ENCODE peak calls at places on chromosomes 13 and 19, in six cellular contexts. One of them, this sample, is unnamed. For H3K27me3, the result is how much of the 10 kb centered on the place peaks cover.

GRCh38 chr19:2446390-2446789 is 10.4 kb downstream of the LMNB2 start:
- DNase-seq in upper lobe of left lung: no peak
- DNase-seq in tibial nerve: no peak
- DNase-seq in ovary: no peak
- DNase-seq in suprapubic skin: no peak
- DNase-seq in SK-N-SH: no peak
- DNase-seq in this sample: no peak

GRCh38 chr19:39463403-39463802 is 17.2 kb upstream of the TIMM50 start:
- DNase-seq in upper lobe of left lung: no peak
- DNase-seq in tibial nerve: no peak
- DNase-seq in ovary: no peak
- DNase-seq in suprapubic skin: no peak
- DNase-seq in SK-N-SH: no peak
- DNase-seq in this sample: no peak

GRCh38 chr19:55598034-55598433 is 1.3 kb downstream of the FIZ1 start:
- DNase-seq in upper lobe of left lung: no peak
- DNase-seq in tibial nerve: no peak
- DNase-seq in ovary: no peak
- DNase-seq in suprapubic skin: no peak
- DNase-seq in SK-N-SH: peak
- DNase-seq in this sample: no peak

GRCh38 chr13:28282451-28282850 is 144.1 kb downstream of the PAN3 start:
- DNase-seq in upper lobe of left lung: no peak
- DNase-seq in tibial nerve: no peak
- DNase-seq in ovary: no peak
- DNase-seq in suprapubic skin: no peak
- DNase-seq in SK-N-SH: no peak
- DNase-seq in this sample: no peak

GRCh38 chr13:36543671-36544070 is 111.4 kb downstream of the CCNA1 start:
- DNase-seq in upper lobe of left lung: no peak
- DNase-seq in tibial nerve: no peak
- DNase-seq in ovary: no peak
- DNase-seq in suprapubic skin: no peak
- DNase-seq in SK-N-SH: no peak
- DNase-seq in this sample: no peak

GRCh38 chr19:20879501-20879900 is 43.5 kb upstream of the ZNF85 start:
- DNase-seq in upper lobe of left lung: no peak
- DNase-seq in tibial nerve: no peak
- DNase-seq in ovary: no peak
- DNase-seq in suprapubic skin: no peak
- DNase-seq in SK-N-SH: no peak
- DNase-seq in this sample: no peak

GRCh38 chr13:51675877-51676276 is 91.6 kb downstream of the WDFY2 start:
- DNase-seq in upper lobe of left lung: no peak
- DNase-seq in tibial nerve: no peak
- DNase-seq in ovary: no peak
- DNase-seq in suprapubic skin: no peak
- DNase-seq in SK-N-SH: no peak
- DNase-seq in this sample: no peak

GRCh38 chr13:28685114-28685513 is 26.2 kb downstream of the POMP start:
- DNase-seq in upper lobe of left lung: no peak
- DNase-seq in tibial nerve: no peak
- DNase-seq in ovary: no peak
- DNase-seq in suprapubic skin: no peak
- DNase-seq in SK-N-SH: no peak
- DNase-seq in this sample: no peak

GRCh38 chr19:36120984-36121358 is 5.7 kb downstream of the TBCB start:
- DNase-seq in upper lobe of left lung: no peak
- DNase-seq in tibial nerve: no peak
- DNase-seq in ovary: no peak
- DNase-seq in suprapubic skin: no peak
- DNase-seq in SK-N-SH: peak
- DNase-seq in this sample: no peak

GRCh38 chr19:46731007-46731501 is 14.1 kb upstream of the PRKD2 start:
- DNase-seq in upper lobe of left lung: peak
- DNase-seq in tibial nerve: no peak
- DNase-seq in ovary: no peak
- DNase-seq in suprapubic skin: no peak
- DNase-seq in SK-N-SH: no peak
- DNase-seq in this sample: no peak

GRCh38 chr13:30576528-30576927 is 41.2 kb upstream of the USPL1 start:
- DNase-seq in upper lobe of left lung: no peak
- DNase-seq in tibial nerve: peak
- DNase-seq in ovary: no peak
- DNase-seq in suprapubic skin: no peak
- DNase-seq in SK-N-SH: no peak
- DNase-seq in this sample: no peak

GRCh38 chr13:50128406-50129048 is 113.3 kb downstream of the KCNRG start:
- DNase-seq in upper lobe of left lung: no peak
- DNase-seq in tibial nerve: no peak
- DNase-seq in ovary: no peak
- DNase-seq in suprapubic skin: no peak
- DNase-seq in SK-N-SH: no peak
- DNase-seq in this sample: no peak

GRCh38 chr19:48466571-48467325 is 2.4 kb upstream of the CYTH2 start:
- DNase-seq in upper lobe of left lung: no peak
- DNase-seq in tibial nerve: no peak
- DNase-seq in ovary: no peak
- DNase-seq in suprapubic skin: no peak
- DNase-seq in SK-N-SH: peak
- DNase-seq in this sample: no peak

GRCh38 chr19:12828494-12828893 is 5.9 kb downstream of the RTBDN start:
- DNase-seq in upper lobe of left lung: no peak
- DNase-seq in tibial nerve: no peak
- DNase-seq in ovary: no peak
- DNase-seq in suprapubic skin: no peak
- DNase-seq in SK-N-SH: peak
- DNase-seq in this sample: no peak

GRCh38 chr19:12821761-12822160 is 12.6 kb downstream of the RTBDN start:
- DNase-seq in upper lobe of left lung: no peak
- DNase-seq in tibial nerve: no peak
- DNase-seq in ovary: no peak
- DNase-seq in suprapubic skin: no peak
- DNase-seq in SK-N-SH: no peak
- DNase-seq in this sample: no peak

GRCh38 chr19:12825259-12826131 is 8.9 kb downstream of the RTBDN start:
- DNase-seq in upper lobe of left lung: no peak
- DNase-seq in tibial nerve: no peak
- DNase-seq in ovary: no peak
- DNase-seq in suprapubic skin: no peak
- DNase-seq in SK-N-SH: peak
- DNase-seq in this sample: no peak
- H3K27me3 ChIP-seq in upper lobe of left lung: under half
- H3K27me3 ChIP-seq in tibial nerve: under half
- H3K27me3 ChIP-seq in ovary: under half
- H3K27me3 ChIP-seq in suprapubic skin: half or more
- H3K27me3 ChIP-seq in SK-N-SH: under half
- H3K27me3 ChIP-seq in this sample: under half

GRCh38 chr13:93286047-93286446 is 59.4 kb downstream of the GPC6 start:
- DNase-seq in upper lobe of left lung: no peak
- DNase-seq in tibial nerve: no peak
- DNase-seq in ovary: no peak
- DNase-seq in suprapubic skin: no peak
- DNase-seq in SK-N-SH: no peak
- DNase-seq in this sample: no peak

GRCh38 chr13:93289842-93290241 is 63.2 kb downstream of the GPC6 start:
- DNase-seq in upper lobe of left lung: no peak
- DNase-seq in tibial nerve: no peak
- DNase-seq in ovary: no peak
- DNase-seq in suprapubic skin: no peak
- DNase-seq in SK-N-SH: no peak
- DNase-seq in this sample: no peak

GRCh38 chr13:93289047-93289446 is 62.4 kb downstream of the GPC6 start:
- DNase-seq in upper lobe of left lung: no peak
- DNase-seq in tibial nerve: no peak
- DNase-seq in ovary: no peak
- DNase-seq in suprapubic skin: no peak
- DNase-seq in SK-N-SH: no peak
- DNase-seq in this sample: no peak

GRCh38 chr13:93293716-93294115 is 67.1 kb downstream of the GPC6 start:
- DNase-seq in upper lobe of left lung: no peak
- DNase-seq in tibial nerve: no peak
- DNase-seq in ovary: no peak
- DNase-seq in suprapubic skin: no peak
- DNase-seq in SK-N-SH: no peak
- DNase-seq in this sample: no peak

DNA sequence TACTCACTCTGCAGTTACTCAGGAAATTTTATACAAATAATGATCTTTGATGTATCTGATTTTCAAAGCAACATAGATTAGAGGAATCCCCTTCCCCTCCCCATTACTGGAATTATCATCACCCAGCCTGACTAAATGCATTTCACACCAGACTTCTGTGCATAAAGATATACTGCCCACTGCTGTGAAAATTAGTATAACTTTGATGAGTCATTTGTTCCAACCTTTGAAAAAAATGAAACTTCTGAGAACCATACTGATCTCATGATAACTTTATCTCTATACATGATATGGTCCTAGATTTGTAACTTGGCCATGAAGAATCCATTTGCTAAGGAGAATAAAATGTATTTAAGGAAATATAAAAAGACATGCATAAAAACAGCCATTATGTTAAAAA is 63.9 kb downstream of the GPC6 start:
- DNase-seq in upper lobe of left lung: no peak
- DNase-seq in tibial nerve: no peak
- DNase-seq in ovary: no peak
- DNase-seq in suprapubic skin: no peak
- DNase-seq in SK-N-SH: no peak
- DNase-seq in this sample: no peak
- TF ChIP-seq EP300 in upper lobe of left lung: no peak
- TF ChIP-seq EP300 in tibial nerve: no peak
- TF ChIP-seq EP300 in ovary: no peak
- TF ChIP-seq EP300 in suprapubic skin: no peak
- TF ChIP-seq EP300 in SK-N-SH: peak
- TF ChIP-seq EP300 in this sample: no peak

GRCh38 chr13:113272791-113273190 is 24.2 kb upstream of the LAMP1 start:
- DNase-seq in upper lobe of left lung: peak
- DNase-seq in tibial nerve: no peak
- DNase-seq in ovary: no peak
- DNase-seq in suprapubic skin: peak
- DNase-seq in SK-N-SH: no peak
- DNase-seq in this sample: no peak

GRCh38 chr13:113267642-113268405 is 29.2 kb upstream of the LAMP1 start:
- DNase-seq in upper lobe of left lung: no peak
- DNase-seq in tibial nerve: no peak
- DNase-seq in ovary: no peak
- DNase-seq in suprapubic skin: peak
- DNase-seq in SK-N-SH: no peak
- DNase-seq in this sample: no peak
- H3K27me3 ChIP-seq in upper lobe of left lung: under half
- H3K27me3 ChIP-seq in tibial nerve: under half
- H3K27me3 ChIP-seq in ovary: under half
- H3K27me3 ChIP-seq in suprapubic skin: under half
- H3K27me3 ChIP-seq in SK-N-SH: under half
- H3K27me3 ChIP-seq in this sample: under half

DNA sequence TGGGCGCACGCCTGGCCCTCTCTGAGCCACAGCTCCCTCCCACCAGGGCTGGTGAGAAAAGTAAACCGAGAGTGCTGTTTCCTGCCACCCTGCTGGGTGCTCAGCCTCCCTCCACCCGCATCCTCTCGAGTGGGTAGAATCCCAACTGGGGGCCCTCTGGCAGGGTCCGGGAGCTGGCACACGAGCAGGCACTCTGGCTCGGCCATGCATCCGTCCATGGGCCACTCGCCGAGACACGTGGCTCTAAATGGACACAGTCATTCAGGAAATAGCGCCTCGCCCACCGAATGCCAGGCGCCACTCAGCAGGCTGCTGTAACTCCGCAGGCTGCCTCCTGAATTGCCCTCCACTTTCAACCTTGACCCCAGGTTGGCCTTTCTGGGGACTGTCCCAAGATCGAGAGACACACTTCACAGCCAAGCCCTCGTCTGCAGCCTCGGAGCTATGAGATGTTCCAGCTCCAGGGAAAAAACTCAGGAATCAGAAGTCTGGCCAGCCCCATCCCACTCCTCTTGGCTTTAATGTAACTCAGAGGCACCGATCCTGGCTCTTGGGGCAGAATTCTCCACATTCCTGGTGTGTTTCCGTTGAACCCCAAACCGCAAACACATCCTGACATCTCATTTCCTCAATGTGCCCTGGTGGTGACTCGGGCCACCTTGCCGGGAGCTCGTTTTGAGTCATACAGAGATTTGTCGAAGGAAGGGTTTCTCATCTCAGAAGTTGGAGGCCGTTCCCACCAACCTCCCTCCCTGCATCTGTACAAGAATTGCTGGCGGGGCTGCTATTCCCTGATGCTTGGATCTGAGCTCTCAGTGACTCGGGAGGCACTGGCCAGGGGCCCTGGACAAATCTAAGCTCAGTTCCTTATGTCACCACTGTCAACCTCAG is 14.1 kb downstream of the KLF2 start:
- DNase-seq in upper lobe of left lung: peak
- DNase-seq in tibial nerve: no peak
- DNase-seq in ovary: peak
- DNase-seq in suprapubic skin: no peak
- DNase-seq in SK-N-SH: no peak
- DNase-seq in this sample: no peak
- TF ChIP-seq EP300 in upper lobe of left lung: no peak
- TF ChIP-seq EP300 in tibial nerve: no peak
- TF ChIP-seq EP300 in ovary: no peak
- TF ChIP-seq EP300 in suprapubic skin: no peak
- TF ChIP-seq EP300 in SK-N-SH: peak
- TF ChIP-seq EP300 in this sample: no peak

GRCh38 chr13:99907627-99908026 is 63.9 kb downstream of the ZIC5 start:
- DNase-seq in upper lobe of left lung: no peak
- DNase-seq in tibial nerve: no peak
- DNase-seq in ovary: no peak
- DNase-seq in suprapubic skin: no peak
- DNase-seq in SK-N-SH: no peak
- DNase-seq in this sample: no peak

GRCh38 chr13:99908129-99908805 is 63.3 kb downstream of the ZIC5 start:
- DNase-seq in upper lobe of left lung: no peak
- DNase-seq in tibial nerve: no peak
- DNase-seq in ovary: no peak
- DNase-seq in suprapubic skin: no peak
- DNase-seq in SK-N-SH: no peak
- DNase-seq in this sample: no peak

GRCh38 chr13:99909836-99910619 is 61.5 kb downstream of the ZIC5 start:
- DNase-seq in upper lobe of left lung: no peak
- DNase-seq in tibial nerve: no peak
- DNase-seq in ovary: no peak
- DNase-seq in suprapubic skin: no peak
- DNase-seq in SK-N-SH: no peak
- DNase-seq in this sample: no peak

GRCh38 chr13:99911069-99911964 is 60.2 kb downstream of the ZIC5 start:
- DNase-seq in upper lobe of left lung: no peak
- DNase-seq in tibial nerve: no peak
- DNase-seq in ovary: no peak
- DNase-seq in suprapubic skin: no peak
- DNase-seq in SK-N-SH: no peak
- DNase-seq in this sample: no peak

GRCh38 chr13:99909097-99909835 is 62.3 kb downstream of the ZIC5 start:
- DNase-seq in upper lobe of left lung: no peak
- DNase-seq in tibial nerve: no peak
- DNase-seq in ovary: no peak
- DNase-seq in suprapubic skin: no peak
- DNase-seq in SK-N-SH: no peak
- DNase-seq in this sample: no peak
- H3K27me3 ChIP-seq in upper lobe of left lung: under half
- H3K27me3 ChIP-seq in tibial nerve: under half
- H3K27me3 ChIP-seq in ovary: under half
- H3K27me3 ChIP-seq in suprapubic skin: half or more
- H3K27me3 ChIP-seq in SK-N-SH: half or more
- H3K27me3 ChIP-seq in this sample: half or more

GRCh38 chr19:9370747-9371619 is 8.2 kb downstream of the ZNF177 start:
- DNase-seq in upper lobe of left lung: no peak
- DNase-seq in tibial nerve: no peak
- DNase-seq in ovary: no peak
- DNase-seq in suprapubic skin: no peak
- DNase-seq in SK-N-SH: no peak
- DNase-seq in this sample: no peak
- TF ChIP-seq EP300 in upper lobe of left lung: no peak
- TF ChIP-seq EP300 in tibial nerve: no peak
- TF ChIP-seq EP300 in ovary: no peak
- TF ChIP-seq EP300 in suprapubic skin: no peak
- TF ChIP-seq EP300 in SK-N-SH: no peak
- TF ChIP-seq EP300 in this sample: no peak